ENCODE peak calls at places on chromosomes 1 and 21, in ten cellular contexts. U is ELF-1; A is EL; F is AG08395; L is glutamatergic neuron; H is A172; V is caudate nucleus; D is astrocyte of the spinal cord; N is naive thymus-derived CD4-positive, alpha-beta T cell; Z is effector memory CD8-positive, alpha-beta T cell. K is an unnamed sample.
A peak's percentile ranks its signal among the peaks of the same experiment; 100 is the strongest.

GRCh38 chr1:2956571-2956970 is 64.7 kb upstream of the ACTRT2 start:
- DNase-seq in U (no peak), A (no peak), F (no peak), L (no peak), H (no peak), V (no peak), D (no peak), N (no peak), Z (no peak), K (no peak)

GRCh38 chr1:83694449-83694848 is 304.5 kb downstream of the TTLL7 start:
- DNase-seq in U (peak; percentile 25), A (no peak), F (no peak), L (no peak), H (no peak), V (no peak), D (no peak), N (no peak), Z (no peak), K (no peak)

GRCh38 chr1:14543191-14543849 is 55.2 kb upstream of the KAZN start:
- DNase-seq in U (no peak), A (no peak), F (peak; percentile 53), L (no peak), H (peak; percentile 6), V (no peak), D (no peak), N (no peak), Z (no peak), K (no peak)

GRCh38 chr1:61851849-61852692 is 109.8 kb downstream of the PATJ start:
- DNase-seq in U (no peak), A (peak; percentile 65), F (peak; percentile 66), L (no peak), H (peak; percentile 62), V (peak; percentile 48), D (peak; percentile 79), N (no peak), Z (peak; percentile 14), K (peak; percentile 61)

GRCh38 chr1:235857756-235858155 is 8.9 kb downstream of the LYST start:
- DNase-seq in U (no peak), A (no peak), F (no peak), L (no peak), H (no peak), V (no peak), D (no peak), N (no peak), Z (no peak), K (no peak)

GRCh38 chr1:92444351-92444750 is 42.4 kb downstream of the GFI1 start:
- DNase-seq in U (peak; percentile 13), A (peak; percentile 65), F (peak; percentile 37), L (no peak), H (peak; percentile 6), V (no peak), D (peak; percentile 9), N (no peak), Z (no peak), K (no peak)

GRCh38 chr1:114026797-114027196 is 47.5 kb downstream of the OLFML3 start:
- DNase-seq in U (no peak), A (no peak), F (no peak), L (no peak), H (no peak), V (no peak), D (peak; percentile 47), N (no peak), Z (no peak), K (no peak)

GRCh38 chr1:235329139-235329808 is 904 bp downstream of the GGPS1 start:
- DNase-seq in U (no peak), A (peak; percentile 50), F (no peak), L (peak; percentile 35), H (peak; percentile 20), V (peak; percentile 41), D (no peak), N (no peak), Z (peak; percentile 48), K (no peak)

GRCh38 chr1:168728452-168729404 is at the start of gene DPT:
- DNase-seq in U (no peak), A (peak; percentile 64), F (peak; percentile 90), L (no peak), H (no peak), V (no peak), D (no peak), N (no peak), Z (no peak), K (no peak)

GRCh38 chr1:34419662-34420061 is 243.0 kb downstream of the C1orf94 start:
- DNase-seq in U (peak; percentile 49), A (no peak), F (peak; percentile 47), L (peak; percentile 38), H (peak; percentile 43), V (no peak), D (no peak), N (no peak), Z (no peak), K (no peak)

GRCh38 chr21:26883768-26884167 is 38.6 kb upstream of the ADAMTS1 start:
- DNase-seq in U (no peak), A (no peak), F (peak; percentile 7), L (no peak), H (no peak), V (no peak), D (no peak), N (no peak), Z (no peak), K (no peak)

GRCh38 chr1:206534552-206534951 is 27.2 kb downstream of the RASSF5 start:
- DNase-seq in U (no peak), A (no peak), F (no peak), L (no peak), H (no peak), V (no peak), D (no peak), N (no peak), Z (no peak), K (no peak)

GRCh38 chr21:39518055-39518844 is 66.5 kb downstream of the SH3BGR start:
- DNase-seq in U (peak; percentile 78), A (peak; percentile 50), F (peak; percentile 74), L (peak; percentile 72), H (peak; percentile 77), V (peak; percentile 83), D (peak; percentile 53), N (no peak), Z (peak; percentile 29), K (peak; percentile 62)

GRCh38 chr1:46494910-46495309 is 5.3 kb downstream of the DMBX1 start:
- DNase-seq in U (no peak), A (no peak), F (no peak), L (no peak), H (no peak), V (no peak), D (no peak), N (no peak), Z (no peak), K (no peak)

GRCh38 chr1:211355873-211356272 is 29.2 kb downstream of the TRAF5 start:
- DNase-seq in U (no peak), A (no peak), F (no peak), L (no peak), H (no peak), V (no peak), D (no peak), N (no peak), Z (no peak), K (no peak)

GRCh38 chr1:8604041-8604942 is 213.1 kb downstream of the RERE start:
- DNase-seq in U (no peak), A (no peak), F (no peak), L (no peak), H (no peak), V (no peak), D (no peak), N (no peak), Z (no peak), K (no peak)

GRCh38 chr1:90443340-90443739 is 273.8 kb downstream of the BARHL2 start:
- DNase-seq in U (no peak), A (no peak), F (no peak), L (no peak), H (peak; percentile 0), V (no peak), D (no peak), N (no peak), Z (no peak), K (no peak)

GRCh38 chr1:53400761-53401379 is 58.3 kb upstream of the DMRTB1 start:
- DNase-seq in U (no peak), A (no peak), F (no peak), L (no peak), H (no peak), V (no peak), D (no peak), N (no peak), Z (no peak), K (no peak)

GRCh38 chr1:3807769-3808168 is 11.5 kb upstream of the LRRC47 start:
- DNase-seq in U (no peak), A (no peak), F (no peak), L (no peak), H (no peak), V (no peak), D (no peak), N (no peak), Z (no peak), K (no peak)

GRCh38 chr1:4088676-4089075 is 188.6 kb upstream of the C1orf174 start:
- DNase-seq in U (no peak), A (no peak), F (no peak), L (no peak), H (no peak), V (no peak), D (no peak), N (no peak), Z (no peak), K (no peak)

GRCh38 chr1:109619655-109620395 is at the start of gene AMPD2:
- DNase-seq in U (peak; percentile 80), A (peak; percentile 85), F (peak; percentile 91), L (peak; percentile 71), H (peak; percentile 58), V (peak; percentile 23), D (peak; percentile 70), N (peak; percentile 67), Z (peak; percentile 73), K (no peak)

GRCh38 chr1:221714227-221715116 is 27.4 kb downstream of the DUSP10 start:
- DNase-seq in U (peak; percentile 88), A (no peak), F (no peak), L (peak; percentile 29), H (no peak), V (no peak), D (no peak), N (no peak), Z (no peak), K (no peak)

GRCh38 chr1:35173516-35174224 is 19.3 kb downstream of the SFPQ start:
- DNase-seq in U (no peak), A (no peak), F (no peak), L (no peak), H (no peak), V (no peak), D (no peak), N (no peak), Z (no peak), K (no peak)

GRCh38 chr1:164589961-164590507 is 31.1 kb downstream of the PBX1 start:
- DNase-seq in U (peak; percentile 84), A (no peak), F (no peak), L (no peak), H (no peak), V (no peak), D (no peak), N (no peak), Z (no peak), K (no peak)

GRCh38 chr1:26132825-26133167 is 21.2 kb downstream of the PDIK1L start:
- DNase-seq in U (no peak), A (no peak), F (no peak), L (no peak), H (no peak), V (no peak), D (no peak), N (no peak), Z (no peak), K (no peak)

GRCh38 chr1:100536031-100536430 is 1.9 kb upstream of the GPR88 start:
- DNase-seq in U (no peak), A (no peak), F (no peak), L (no peak), H (no peak), V (no peak), D (no peak), N (no peak), Z (no peak), K (no peak)

GRCh38 chr1:247517795-247518612 is 18.2 kb downstream of the OR2C3 start:
- DNase-seq in U (no peak), A (no peak), F (no peak), L (no peak), H (no peak), V (no peak), D (no peak), N (no peak), Z (no peak), K (no peak)

GRCh38 chr1:93672069-93672468 is 9.6 kb downstream of the BCAR3 start:
- DNase-seq in U (no peak), A (peak; percentile 89), F (no peak), L (no peak), H (peak; percentile 82), V (no peak), D (peak; percentile 87), N (no peak), Z (no peak), K (peak; percentile 34)